ENCODE peak calls at places on chromosomes 1 and 21, in four cellular contexts. One of them, this sample, is unnamed. For H3K4me1, the result is how much of the 10 kb centered on the place peaks cover.

GRCh38 chr1:11311816-11312755 is 39.1 kb downstream of the UBIAD1 start:
- DNase-seq in keratinocyte: no peak
- DNase-seq in GM23338: no peak
- DNase-seq in colonic mucosa: no peak
- DNase-seq in this sample: no peak

GRCh38 chr1:242243472-242243871 is 244.6 kb upstream of the MAP1LC3C start:
- DNase-seq in keratinocyte: no peak
- DNase-seq in colonic mucosa: no peak
- DNase-seq in GM23338: no peak
- DNase-seq in this sample: no peak

GRCh38 chr1:2837823-2838222 is 36.3 kb upstream of the TTC34 start:
- DNase-seq in keratinocyte: no peak
- DNase-seq in GM23338: no peak
- DNase-seq in colonic mucosa: no peak
- DNase-seq in this sample: no peak

GRCh38 chr1:243507001-243507671 is 251.3 kb downstream of the SDCCAG8 start:
- DNase-seq in keratinocyte: no peak
- DNase-seq in colonic mucosa: no peak
- DNase-seq in GM23338: no peak
- DNase-seq in this sample: no peak

GRCh38 chr1:3431686-3432085 is 22.8 kb upstream of the ARHGEF16 start:
- DNase-seq in colonic mucosa: no peak
- DNase-seq in GM23338: no peak
- DNase-seq in keratinocyte: no peak
- DNase-seq in this sample: no peak

GRCh38 chr1:168293372-168293771 is 12.7 kb downstream of the TBX19 start:
- DNase-seq in GM23338: no peak
- DNase-seq in keratinocyte: no peak
- DNase-seq in colonic mucosa: no peak
- DNase-seq in this sample: no peak

GRCh38 chr1:2098839-2099785 is 48.9 kb downstream of the PRKCZ start:
- DNase-seq in colonic mucosa: no peak
- DNase-seq in GM23338: no peak
- DNase-seq in keratinocyte: no peak
- DNase-seq in this sample: no peak

GRCh38 chr1:151199860-151200581 is 1.7 kb downstream of the PIP5K1A start:
- DNase-seq in keratinocyte: no peak
- DNase-seq in colonic mucosa: no peak
- DNase-seq in GM23338: peak
- DNase-seq in this sample: peak

GRCh38 chr1:17551755-17552234 is 12.3 kb downstream of the ARHGEF10L start:
- DNase-seq in GM23338: no peak
- DNase-seq in keratinocyte: no peak
- DNase-seq in colonic mucosa: peak
- DNase-seq in this sample: peak

GRCh38 chr1:200184196-200184595 is 156.7 kb downstream of the NR5A2 start:
- DNase-seq in GM23338: no peak
- DNase-seq in colonic mucosa: peak
- DNase-seq in keratinocyte: peak
- DNase-seq in this sample: peak

GRCh38 chr21:46218906-46219590 is 9.5 kb downstream of the LSS start:
- DNase-seq in keratinocyte: no peak
- DNase-seq in GM23338: no peak
- DNase-seq in colonic mucosa: no peak
- DNase-seq in this sample: no peak

GRCh38 chr1:179314928-179315327 is 21.3 kb downstream of the SOAT1 start:
- DNase-seq in keratinocyte: no peak
- DNase-seq in colonic mucosa: no peak
- DNase-seq in GM23338: no peak
- DNase-seq in this sample: no peak

GRCh38 chr1:24321712-24322635 is 2.8 kb downstream of the GRHL3 start:
- DNase-seq in GM23338: peak
- DNase-seq in colonic mucosa: peak
- DNase-seq in keratinocyte: peak
- DNase-seq in this sample: peak

GRCh38 chr1:54377040-54377691 is 29.0 kb downstream of the SSBP3 start:
- DNase-seq in GM23338: no peak
- DNase-seq in colonic mucosa: no peak
- DNase-seq in keratinocyte: no peak
- DNase-seq in this sample: no peak

GRCh38 chr1:36911631-36912364 is 122.5 kb downstream of the GRIK3 start:
- DNase-seq in keratinocyte: no peak
- DNase-seq in GM23338: no peak
- DNase-seq in colonic mucosa: no peak
- DNase-seq in this sample: no peak

GRCh38 chr1:57423135-57424131 is at the start of gene DAB1:
- DNase-seq in GM23338: peak
- DNase-seq in colonic mucosa: no peak
- DNase-seq in keratinocyte: no peak
- DNase-seq in this sample: no peak

GRCh38 chr1:8525291-8526275 is 207.7 kb downstream of the SLC45A1 start:
- DNase-seq in colonic mucosa: peak
- DNase-seq in GM23338: peak
- DNase-seq in keratinocyte: peak
- DNase-seq in this sample: peak

GRCh38 chr1:174877208-174877673 is 122.5 kb upstream of the CACYBP start:
- DNase-seq in colonic mucosa: peak
- DNase-seq in keratinocyte: no peak
- DNase-seq in GM23338: no peak
- DNase-seq in this sample: no peak

GRCh38 chr1:18182518-18183160 is 75.0 kb downstream of the IGSF21 start:
- DNase-seq in colonic mucosa: no peak
- DNase-seq in GM23338: no peak
- DNase-seq in keratinocyte: no peak
- DNase-seq in this sample: peak

GRCh38 chr1:16012590-16013219 is 5.1 kb downstream of the HSPB7 start:
- DNase-seq in colonic mucosa: peak
- DNase-seq in GM23338: peak
- DNase-seq in keratinocyte: no peak
- DNase-seq in this sample: peak

GRCh38 chr1:80675469-80675868 is 1125.3 kb upstream of the ADGRL2 start:
- DNase-seq in GM23338: peak
- DNase-seq in keratinocyte: no peak
- DNase-seq in colonic mucosa: no peak
- DNase-seq in this sample: no peak

GRCh38 chr1:2905356-2905755 is 103.9 kb upstream of the TTC34 start:
- DNase-seq in GM23338: no peak
- DNase-seq in keratinocyte: no peak
- DNase-seq in colonic mucosa: no peak
- DNase-seq in this sample: no peak

GRCh38 chr1:8266436-8267165 is 51.3 kb upstream of the SLC45A1 start:
- DNase-seq in keratinocyte: no peak
- DNase-seq in colonic mucosa: no peak
- DNase-seq in GM23338: peak
- DNase-seq in this sample: no peak

GRCh38 chr1:72283204-72284083 is 1.1 kb upstream of the NEGR1 start:
- DNase-seq in keratinocyte: no peak
- DNase-seq in colonic mucosa: peak
- DNase-seq in GM23338: peak
- DNase-seq in this sample: peak

GRCh38 chr1:65083263-65083896 is 64.6 kb upstream of the AK4 start:
- DNase-seq in keratinocyte: no peak
- DNase-seq in colonic mucosa: no peak
- DNase-seq in GM23338: no peak
- DNase-seq in this sample: no peak

DNA sequence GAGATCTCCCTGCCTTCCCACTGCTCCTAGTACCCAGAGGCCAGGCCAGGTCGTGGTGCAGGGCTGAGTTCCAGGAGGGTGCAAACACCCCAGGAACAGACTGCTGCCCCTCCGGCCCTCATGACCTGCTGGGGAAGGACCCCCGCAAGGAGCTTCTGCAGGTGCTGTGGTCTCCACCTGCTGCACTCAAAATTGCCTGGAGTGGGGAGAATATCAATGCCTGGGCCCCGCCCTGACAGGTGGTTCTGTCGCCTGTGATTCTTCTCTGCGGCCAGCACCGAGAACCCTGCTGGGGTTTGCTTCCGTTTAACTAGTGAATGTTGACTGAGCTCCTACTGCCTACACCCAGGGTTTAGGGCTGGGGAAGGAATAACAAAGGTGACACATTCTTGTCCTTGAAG is 2.1 kb upstream of the TFF3 start:
- DNase-seq in colonic mucosa: peak
- DNase-seq in GM23338: no peak
- DNase-seq in keratinocyte: no peak
- DNase-seq in this sample: no peak
- H3K4me1 ChIP-seq in colonic mucosa: under half
- H3K4me1 ChIP-seq in GM23338: under half
- H3K4me1 ChIP-seq in keratinocyte: under half
- H3K4me1 ChIP-seq in this sample: under half

DNA sequence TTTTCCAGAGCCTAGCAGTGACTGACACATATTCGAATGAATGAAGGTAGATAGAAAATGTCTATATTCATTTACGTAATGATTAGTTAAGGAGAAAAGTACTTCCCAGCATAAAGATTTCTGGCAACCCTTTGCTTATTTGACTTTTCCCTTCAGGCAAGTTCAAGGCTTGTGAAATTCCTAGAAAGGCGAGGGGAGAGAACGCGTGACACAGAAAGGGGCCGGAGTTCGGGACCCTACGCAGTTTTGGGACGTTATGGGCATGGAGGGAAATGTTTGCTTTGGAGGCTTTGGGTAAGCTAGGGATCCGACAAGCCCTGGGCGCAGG is 472 bp upstream of the USP25 start:
- DNase-seq in keratinocyte: no peak
- DNase-seq in GM23338: no peak
- DNase-seq in colonic mucosa: no peak
- DNase-seq in this sample: no peak
- H3K4me3 ChIP-seq in keratinocyte: peak
- H3K4me3 ChIP-seq in GM23338: peak
- H3K4me3 ChIP-seq in colonic mucosa: peak
- H3K4me3 ChIP-seq in this sample: peak

DNA sequence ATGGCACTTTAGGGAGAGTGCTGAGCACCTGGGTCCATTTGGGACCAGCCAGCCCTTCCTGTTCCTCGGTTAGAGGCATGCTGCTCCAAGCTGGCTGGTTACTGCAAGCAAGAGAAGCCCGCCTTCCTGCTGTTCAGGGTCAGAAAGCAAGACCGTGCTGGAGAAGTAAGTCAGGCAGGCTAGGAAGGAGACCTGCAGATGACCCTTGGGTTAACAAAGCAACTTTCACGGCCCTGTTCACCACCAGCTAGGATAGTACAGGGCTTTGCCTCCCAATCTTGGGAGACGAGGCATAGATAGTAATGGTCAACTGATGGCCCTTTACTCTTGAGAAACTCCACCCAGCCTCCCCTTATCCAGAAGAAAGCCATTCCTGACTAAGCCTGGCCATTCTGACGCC is 136.1 kb downstream of the DHRS3 start:
- DNase-seq in GM23338: no peak
- DNase-seq in colonic mucosa: no peak
- DNase-seq in keratinocyte: no peak
- DNase-seq in this sample: no peak
- H3K4me1 ChIP-seq in GM23338: under half
- H3K4me1 ChIP-seq in colonic mucosa: under half
- H3K4me1 ChIP-seq in keratinocyte: under half
- H3K4me1 ChIP-seq in this sample: half or more

GRCh38 chr21:29181799-29182470 is 51.5 kb downstream of the MAP3K7CL start:
- DNase-seq in GM23338: no peak
- DNase-seq in keratinocyte: no peak
- DNase-seq in colonic mucosa: no peak
- DNase-seq in this sample: no peak
- H3K4me3 ChIP-seq in GM23338: no peak
- H3K4me3 ChIP-seq in keratinocyte: peak
- H3K4me3 ChIP-seq in colonic mucosa: no peak
- H3K4me3 ChIP-seq in this sample: peak

GRCh38 chr1:204509186-204509635 is 7.0 kb upstream of the MDM4 start:
- DNase-seq in GM23338: no peak
- DNase-seq in keratinocyte: no peak
- DNase-seq in colonic mucosa: no peak
- DNase-seq in this sample: no peak

GRCh38 chr1:204513117-204513716 is 3.0 kb upstream of the MDM4 start:
- DNase-seq in colonic mucosa: no peak
- DNase-seq in GM23338: no peak
- DNase-seq in keratinocyte: no peak
- DNase-seq in this sample: no peak

GRCh38 chr1:204514841-204515240 is 1.4 kb upstream of the MDM4 start:
- DNase-seq in keratinocyte: no peak
- DNase-seq in colonic mucosa: no peak
- DNase-seq in GM23338: no peak
- DNase-seq in this sample: no peak

GRCh38 chr1:204507317-204508105 is 8.7 kb upstream of the MDM4 start:
- DNase-seq in colonic mucosa: peak
- DNase-seq in keratinocyte: no peak
- DNase-seq in GM23338: peak
- DNase-seq in this sample: no peak

DNA sequence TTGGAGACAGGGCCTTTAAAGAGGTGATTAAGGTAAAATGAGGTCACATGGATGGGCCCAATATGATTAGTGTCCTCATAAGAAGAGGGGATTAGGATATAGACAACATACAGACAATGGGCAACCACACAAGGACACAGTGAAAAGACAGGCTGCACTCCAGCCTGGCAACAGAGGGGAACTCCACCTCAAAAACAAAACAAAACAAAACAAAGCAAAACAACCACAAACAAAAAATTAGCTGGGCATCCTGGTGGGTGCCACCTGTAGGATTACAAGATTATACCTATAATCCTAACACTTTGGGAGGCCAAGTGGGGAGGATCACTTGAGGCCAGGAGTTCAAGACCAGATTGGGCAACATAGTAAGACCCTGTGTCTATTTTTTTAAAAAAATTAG is 4.8 kb upstream of the MDM4 start:
- DNase-seq in colonic mucosa: no peak
- DNase-seq in keratinocyte: no peak
- DNase-seq in GM23338: no peak
- DNase-seq in this sample: no peak
- H3K4me1 ChIP-seq in colonic mucosa: under half
- H3K4me1 ChIP-seq in keratinocyte: under half
- H3K4me1 ChIP-seq in GM23338: under half
- H3K4me1 ChIP-seq in this sample: under half

GRCh38 chr1:206895837-206896242 is 1.4 kb upstream of the IL24 start:
- DNase-seq in colonic mucosa: no peak
- DNase-seq in GM23338: no peak
- DNase-seq in keratinocyte: no peak
- DNase-seq in this sample: no peak
- H3K4me3 ChIP-seq in colonic mucosa: no peak
- H3K4me3 ChIP-seq in GM23338: no peak
- H3K4me3 ChIP-seq in keratinocyte: no peak
- H3K4me3 ChIP-seq in this sample: no peak